ENCODE peak calls at places on chromosome 17, in four cellular contexts. One of them, this sample, is unnamed.

GRCh38 chr17:28796062-28796461 is 46.5 kb downstream of the FAM222B start:
- DNase-seq in foreskin fibroblast: no peak
- DNase-seq in progenitor cell of endocrine pancreas: no peak
- DNase-seq in activated CD8-positive, alpha-beta T cell treated with anti-CD3 and anti-CD28 coated beads for 36 hours: no peak
- DNase-seq in this sample: no peak

GRCh38 chr17:77126519-77126918 is 14.2 kb upstream of the SEC14L1 start:
- DNase-seq in foreskin fibroblast: no peak
- DNase-seq in progenitor cell of endocrine pancreas: no peak
- DNase-seq in activated CD8-positive, alpha-beta T cell treated with anti-CD3 and anti-CD28 coated beads for 36 hours: no peak
- DNase-seq in this sample: no peak

GRCh38 chr17:66351053-66351452 is 48.6 kb downstream of the PRKCA start:
- DNase-seq in foreskin fibroblast: no peak
- DNase-seq in progenitor cell of endocrine pancreas: no peak
- DNase-seq in activated CD8-positive, alpha-beta T cell treated with anti-CD3 and anti-CD28 coated beads for 36 hours: no peak
- DNase-seq in this sample: no peak

GRCh38 chr17:80449930-80450576 is 26.4 kb downstream of the NPTX1 start:
- DNase-seq in progenitor cell of endocrine pancreas: no peak
- DNase-seq in foreskin fibroblast: no peak
- DNase-seq in activated CD8-positive, alpha-beta T cell treated with anti-CD3 and anti-CD28 coated beads for 36 hours: no peak
- DNase-seq in this sample: no peak

GRCh38 chr17:59311051-59311468 is 20.4 kb upstream of the YPEL2 start:
- DNase-seq in progenitor cell of endocrine pancreas: no peak
- DNase-seq in foreskin fibroblast: peak
- DNase-seq in activated CD8-positive, alpha-beta T cell treated with anti-CD3 and anti-CD28 coated beads for 36 hours: peak
- DNase-seq in this sample: peak

GRCh38 chr17:66737524-66737923 is 97.4 kb upstream of the CACNG5 start:
- DNase-seq in foreskin fibroblast: peak
- DNase-seq in activated CD8-positive, alpha-beta T cell treated with anti-CD3 and anti-CD28 coated beads for 36 hours: no peak
- DNase-seq in progenitor cell of endocrine pancreas: no peak
- DNase-seq in this sample: no peak

GRCh38 chr17:51263001-51263400 is 2.7 kb downstream of the UTP18 start:
- DNase-seq in progenitor cell of endocrine pancreas: no peak
- DNase-seq in foreskin fibroblast: no peak
- DNase-seq in activated CD8-positive, alpha-beta T cell treated with anti-CD3 and anti-CD28 coated beads for 36 hours: no peak
- DNase-seq in this sample: peak

GRCh38 chr17:46192484-46193245 is 564 bp downstream of the KANSL1 start:
- DNase-seq in progenitor cell of endocrine pancreas: peak
- DNase-seq in activated CD8-positive, alpha-beta T cell treated with anti-CD3 and anti-CD28 coated beads for 36 hours: peak
- DNase-seq in foreskin fibroblast: peak
- DNase-seq in this sample: peak

GRCh38 chr17:59642535-59642934 is 22.8 kb downstream of the CLTC start:
- DNase-seq in activated CD8-positive, alpha-beta T cell treated with anti-CD3 and anti-CD28 coated beads for 36 hours: no peak
- DNase-seq in progenitor cell of endocrine pancreas: no peak
- DNase-seq in foreskin fibroblast: no peak
- DNase-seq in this sample: no peak

GRCh38 chr17:13346996-13347762 is 254.6 kb downstream of the HS3ST3A1 start:
- DNase-seq in progenitor cell of endocrine pancreas: no peak
- DNase-seq in foreskin fibroblast: peak
- DNase-seq in activated CD8-positive, alpha-beta T cell treated with anti-CD3 and anti-CD28 coated beads for 36 hours: peak
- DNase-seq in this sample: peak

GRCh38 chr17:81336930-81337325 is 41.8 kb upstream of the SLC38A10 start:
- DNase-seq in foreskin fibroblast: no peak
- DNase-seq in activated CD8-positive, alpha-beta T cell treated with anti-CD3 and anti-CD28 coated beads for 36 hours: no peak
- DNase-seq in progenitor cell of endocrine pancreas: no peak
- DNase-seq in this sample: no peak

This sample was measured in bronchial epithelial cell.